ENCODE peak calls at places on chromosomes 13 and 19, in four cellular contexts. T is PC-3, N is brain microvascular endothelial cell, K is right atrium auricular region. J is an unnamed sample.

GRCh38 chr13:44015808-44016207 is 136.1 kb downstream of the LACC1 start:
- DNase-seq in T (no peak), N (no peak), K (no peak), J (no peak)

GRCh38 chr13:41386206-41386605 is 71.1 kb upstream of the RGCC start:
- DNase-seq in T (no peak), N (no peak), K (no peak), J (no peak)

GRCh38 chr13:51349016-51349415 is 9.5 kb downstream of the SERPINE3 start:
- DNase-seq in T (no peak), N (no peak), K (no peak), J (no peak)

GRCh38 chr13:99355267-99356215 is 48.3 kb upstream of the GPR183 start:
- DNase-seq in T (no peak), N (no peak), K (no peak), J (no peak)

GRCh38 chr13:80214521-80214941 is 126.4 kb downstream of the SPRY2 start:
- DNase-seq in T (no peak), N (no peak), K (no peak), J (no peak)

GRCh38 chr13:40986328-40986856 is 32.7 kb downstream of the ELF1 start:
- DNase-seq in T (peak; percentile 71), N (no peak), K (no peak), J (no peak)

GRCh38 chr13:109628251-109628699 is 158.1 kb downstream of the IRS2 start:
- DNase-seq in T (peak; percentile 85), N (peak; percentile 79), K (no peak), J (no peak)

GRCh38 chr13:96052655-96053002 is 572 bp downstream of the UGGT2 start:
- DNase-seq in T (peak; percentile 15), N (peak; percentile 32), K (no peak), J (no peak)

GRCh38 chr19:1969176-1970002 is 28.4 kb downstream of the CSNK1G2 start:
- DNase-seq in T (no peak), N (no peak), K (no peak), J (no peak)

GRCh38 chr13:66139701-66140100 is 1090.4 kb downstream of the PCDH9 start:
- DNase-seq in T (no peak), N (no peak), K (no peak), J (no peak)

GRCh38 chr13:113827021-113827420 is 36.9 kb downstream of the GAS6 start:
- DNase-seq in T (no peak), N (no peak), K (no peak), J (no peak)

GRCh38 chr13:23673354-23673753 is 103.1 kb downstream of the TNFRSF19 start:
- DNase-seq in T (peak; percentile 82), N (peak; percentile 93), K (no peak), J (no peak)

GRCh38 chr13:61370520-61370919 is 45.1 kb downstream of the PCDH20 start:
- DNase-seq in T (peak; percentile 19), N (no peak), K (no peak), J (no peak)

GRCh38 chr13:70249332-70250064 is 141.2 kb upstream of the KLHL1 start:
- DNase-seq in T (peak; percentile 78), N (peak; percentile 88), K (no peak), J (no peak)

GRCh38 chr13:27970382-27971235 is 1.5 kb upstream of the CDX2 start:
- DNase-seq in T (no peak), N (no peak), K (no peak), J (no peak)

GRCh38 chr19:20247016-20247683 is 80.1 kb downstream of the ZNF486 start:
- DNase-seq in T (peak; percentile 5), N (no peak), K (no peak), J (peak; percentile 5)

GRCh38 chr13:78238911-78239310 is 320.3 kb upstream of the EDNRB start:
- DNase-seq in T (peak; percentile 4), N (no peak), K (no peak), J (no peak)

GRCh38 chr19:34962281-34962944 is 1.6 kb downstream of the ZNF792 start:
- DNase-seq in T (peak; percentile 70), N (no peak), K (no peak), J (peak; percentile 31)

GRCh38 chr19:35206379-35206778 is 22.2 kb downstream of the FAM187B start:
- DNase-seq in T (no peak), N (no peak), K (no peak), J (peak; percentile 33)

GRCh38 chr13:55577082-55577846 is 1563.5 kb upstream of the PRR20A start:
- DNase-seq in T (no peak), N (no peak), K (no peak), J (no peak)

GRCh38 chr19:1299822-1300221 is 14.1 kb downstream of the EFNA2 start:
- DNase-seq in T (no peak), N (no peak), K (no peak), J (no peak)

GRCh38 chr19:44848805-44849457 is 2.8 kb downstream of the NECTIN2 start:
- DNase-seq in T (no peak), N (peak; percentile 14), K (no peak), J (no peak)

GRCh38 chr13:111954681-111955411 is 112.1 kb upstream of the SOX1 start:
- DNase-seq in T (peak; percentile 4), N (no peak), K (peak; percentile 50), J (no peak)

GRCh38 chr19:45160870-45161714 is at the start of gene NKPD1:
- DNase-seq in T (peak; percentile 58), N (no peak), K (no peak), J (no peak)

GRCh38 chr13:23991119-23991518 is 93.8 kb upstream of the C1QTNF9B start:
- DNase-seq in T (peak; percentile 19), N (no peak), K (no peak), J (no peak)

GRCh38 chr19:16153582-16154336 is 10.3 kb downstream of the HSH2D start:
- DNase-seq in T (peak; percentile 23), N (no peak), K (no peak), J (no peak)

GRCh38 chr13:46369506-46370268 is 17.4 kb downstream of the RUBCNL start:
- DNase-seq in T (no peak), N (peak; percentile 81), K (no peak), J (no peak)

GRCh38 chr13:80339578-80339840 is 1.4 kb downstream of the SPRY2 start:
- DNase-seq in T (no peak), N (peak; percentile 13), K (no peak), J (no peak)

GRCh38 chr19:55158848-55159793 is 1.6 kb upstream of the TNNI3 start:
- DNase-seq in T (peak; percentile 55), N (peak; percentile 12), K (peak; percentile 66), J (no peak)

GRCh38 chr13:23531446-23531845 is 38.8 kb upstream of the TNFRSF19 start:
- DNase-seq in T (no peak), N (no peak), K (no peak), J (no peak)

GRCh38 chr19:48053076-48053475 is 9.2 kb upstream of the CABP5 start:
- DNase-seq in T (no peak), N (no peak), K (no peak), J (no peak)

GRCh38 chr19:37551123-37551993 is 43.2 kb downstream of the ZNF571 start:
- DNase-seq in T (no peak), N (peak; percentile 61), K (no peak), J (no peak)

GRCh38 chr19:1223018-1223855 is 14.6 kb downstream of the CBARP start:
- DNase-seq in T (peak; percentile 41), N (no peak), K (no peak), J (peak; percentile 45)

GRCh38 chr19:18883530-18884304 is 12.2 kb downstream of the CERS1 start:
- DNase-seq in T (no peak), N (no peak), K (no peak), J (no peak)

GRCh38 chr13:41211062-41211461 is 16.7 kb upstream of the KBTBD7 start:
- DNase-seq in T (no peak), N (no peak), K (no peak), J (no peak)

GRCh38 chr19:18284710-18285430 is 3.4 kb upstream of the JUND start:
- DNase-seq in T (no peak), N (no peak), K (no peak), J (no peak)

GRCh38 chr13:50026788-50027473 is 11.7 kb downstream of the KCNRG start:
- DNase-seq in T (no peak), N (no peak), K (no peak), J (no peak)

GRCh38 chr19:38736413-38737280 is 7.6 kb downstream of the CAPN12 start:
- DNase-seq in T (peak; percentile 65), N (no peak), K (no peak), J (peak; percentile 55)

GRCh38 chr19:38735257-38735686 is 9.0 kb downstream of the CAPN12 start:
- DNase-seq in T (peak; percentile 18), N (no peak), K (no peak), J (peak; percentile 57)

GRCh38 chr19:38737297-38737865 is 6.9 kb downstream of the CAPN12 start:
- DNase-seq in T (no peak), N (no peak), K (no peak), J (no peak)

GRCh38 chr19:38734426-38735256 is 9.6 kb downstream of the CAPN12 start:
- DNase-seq in T (peak; percentile 35), N (no peak), K (no peak), J (peak; percentile 71)

GRCh38 chr19:38736036-38736412 is 8.2 kb downstream of the CAPN12 start:
- DNase-seq in T (peak; percentile 39), N (no peak), K (no peak), J (peak; percentile 76)
- H3K27ac ChIP-seq in T (no peak overlapping the region), N (no peak overlapping the region), K (peak overlapping the region; percentile 28), J (no peak overlapping the region)

DNA sequence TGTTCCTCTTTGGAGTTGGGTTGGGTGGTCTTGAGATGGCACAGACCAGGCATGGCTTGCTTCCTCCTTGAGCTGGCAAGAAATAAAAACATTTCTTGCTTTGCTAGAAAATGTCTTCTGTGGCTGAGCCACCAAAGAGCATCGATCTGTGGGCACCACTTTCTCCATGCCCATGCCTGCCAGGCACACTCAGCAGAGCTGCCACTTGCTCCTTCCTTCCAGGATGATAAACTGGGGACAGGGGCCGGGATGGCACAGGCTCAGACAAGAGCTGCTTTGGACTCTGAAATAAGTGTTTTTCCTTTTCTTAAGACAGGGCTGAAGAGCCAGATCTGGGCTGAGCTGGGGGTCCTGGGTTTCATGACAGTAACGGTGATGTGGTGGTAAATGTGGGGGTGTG is 32.8 kb downstream of the NFIX start:
- DNase-seq in T (no peak), N (no peak), K (no peak), J (no peak)
- H3K27me3 ChIP-seq in T (no peaks in the 10 kb centered on the region), N (no peaks in the 10 kb centered on the region), K (no peaks in the 10 kb centered on the region), J (peaks cover 3% of the 10 kb centered on the region)

GRCh38 chr19:50555447-50556235 is 12.6 kb downstream of the LRRC4B start:
- DNase-seq in T (no peak), N (no peak), K (no peak), J (no peak)
- H3K4me3 ChIP-seq in T (peak overlapping the region; percentile 76), N (no peak overlapping the region), K (peak overlapping the region; percentile 16), J (no peak overlapping the region)

GRCh38 chr13:31514932-31515331 is 224.4 kb upstream of the RXFP2 start:
- DNase-seq in T (no peak), N (no peak), K (no peak), J (no peak)
- H3K27ac ChIP-seq in T (no peak overlapping the region), N (no peak overlapping the region), K (no peak overlapping the region), J (no peak overlapping the region)

GRCh38 chr19:6587093-6587820 is 3.7 kb downstream of the CD70 start:
- DNase-seq in T (no peak), N (no peak), K (no peak), J (no peak)
- H3K27me3 ChIP-seq in T (peaks cover 59% of the 10 kb centered on the region), N (peaks cover 51% of the 10 kb centered on the region), K (peaks cover 19% of the 10 kb centered on the region), J (peaks cover 23% of the 10 kb centered on the region)

J was measured in CD8-positive, alpha-beta T cell.